ENCODE peak calls at places on chromosomes 4 and X, in four cellular contexts. One of them, this sample, is unnamed.

GRCh38 chr4:140684314-140684713 is 71.9 kb downstream of the TBC1D9 start:
- DNase-seq in GM12878: no peak
- DNase-seq in K562: no peak
- DNase-seq in HepG2: no peak
- DNase-seq in this sample: no peak

GRCh38 chrX:39645059-39645895 is 452.5 kb downstream of the BCOR start:
- DNase-seq in GM12878: no peak
- DNase-seq in K562: peak
- DNase-seq in HepG2: no peak
- DNase-seq in this sample: no peak

GRCh38 chr4:128287871-128288688 is 467 bp upstream of the PGRMC2 start:
- DNase-seq in GM12878: peak
- DNase-seq in K562: peak
- DNase-seq in HepG2: peak
- DNase-seq in this sample: peak

GRCh38 chr4:24564488-24564887 is 19.9 kb downstream of the DHX15 start:
- DNase-seq in GM12878: no peak
- DNase-seq in K562: no peak
- DNase-seq in HepG2: no peak
- DNase-seq in this sample: no peak

GRCh38 chrX:122046226-122046625 is 998.8 kb downstream of the GLUD2 start:
- DNase-seq in GM12878: no peak
- DNase-seq in K562: no peak
- DNase-seq in HepG2: no peak
- DNase-seq in this sample: no peak

GRCh38 chrX:45711231-45711630 is 510.6 kb upstream of the DIPK2B start:
- DNase-seq in GM12878: no peak
- DNase-seq in K562: no peak
- DNase-seq in HepG2: no peak
- DNase-seq in this sample: no peak

GRCh38 chr4:3111461-3111860 is 37.0 kb downstream of the HTT start:
- DNase-seq in GM12878: no peak
- DNase-seq in K562: no peak
- DNase-seq in HepG2: no peak
- DNase-seq in this sample: no peak

GRCh38 chrX:40388441-40388840 is 192.3 kb upstream of the ATP6AP2 start:
- DNase-seq in GM12878: no peak
- DNase-seq in K562: no peak
- DNase-seq in HepG2: no peak
- DNase-seq in this sample: no peak

GRCh38 chr4:136383126-136383525 is 1149.2 kb downstream of the PCDH18 start:
- DNase-seq in GM12878: no peak
- DNase-seq in K562: no peak
- DNase-seq in HepG2: no peak
- DNase-seq in this sample: no peak

GRCh38 chr4:4269856-4270255 is 20.1 kb downstream of the LYAR start:
- DNase-seq in GM12878: no peak
- DNase-seq in K562: no peak
- DNase-seq in HepG2: no peak
- DNase-seq in this sample: no peak

GRCh38 chrX:15947648-15948317 is 93.2 kb upstream of the AP1S2 start:
- DNase-seq in GM12878: no peak
- DNase-seq in K562: peak
- DNase-seq in HepG2: no peak
- DNase-seq in this sample: no peak

GRCh38 chrX:56248492-56248891 is 16.3 kb downstream of the KLF8 start:
- DNase-seq in GM12878: peak
- DNase-seq in K562: peak
- DNase-seq in HepG2: peak
- DNase-seq in this sample: peak

GRCh38 chrX:44937606-44938005 is 64.6 kb downstream of the KDM6A start:
- DNase-seq in GM12878: no peak
- DNase-seq in K562: no peak
- DNase-seq in HepG2: no peak
- DNase-seq in this sample: no peak

GRCh38 chr4:7630559-7631287 is 196.0 kb upstream of the PSAPL1 start:
- DNase-seq in GM12878: no peak
- DNase-seq in K562: no peak
- DNase-seq in HepG2: peak
- DNase-seq in this sample: peak

GRCh38 chrX:76253432-76253831 is 80.6 kb downstream of the PBDC1 start:
- DNase-seq in GM12878: peak
- DNase-seq in K562: peak
- DNase-seq in HepG2: peak
- DNase-seq in this sample: peak

GRCh38 chr4:116724249-116724648 is 361.1 kb downstream of the TRAM1L1 start:
- DNase-seq in GM12878: peak
- DNase-seq in K562: no peak
- DNase-seq in HepG2: no peak
- DNase-seq in this sample: no peak

GRCh38 chrX:71923516-71923915 is 12.9 kb downstream of the NHSL2 start:
- DNase-seq in GM12878: no peak
- DNase-seq in K562: no peak
- DNase-seq in HepG2: no peak
- DNase-seq in this sample: peak

GRCh38 chr4:153704522-153704921 is 20.4 kb downstream of the TLR2 start:
- DNase-seq in GM12878: no peak
- DNase-seq in K562: no peak
- DNase-seq in HepG2: no peak
- DNase-seq in this sample: no peak

GRCh38 chr4:168524006-168524405 is 27.2 kb downstream of the PALLD start:
- DNase-seq in GM12878: no peak
- DNase-seq in K562: no peak
- DNase-seq in HepG2: no peak
- DNase-seq in this sample: no peak

GRCh38 chrX:153411255-153411987 is at the start of gene ZFP92:
- DNase-seq in GM12878: no peak
- DNase-seq in K562: peak
- DNase-seq in HepG2: no peak
- DNase-seq in this sample: peak

GRCh38 chrX:129932137-129932791 is 26.3 kb downstream of the UTP14A start:
- DNase-seq in GM12878: peak
- DNase-seq in K562: peak
- DNase-seq in HepG2: peak
- DNase-seq in this sample: peak

GRCh38 chr4:137664416-137664815 is 132.1 kb upstream of the PCDH18 start:
- DNase-seq in GM12878: no peak
- DNase-seq in K562: no peak
- DNase-seq in HepG2: no peak
- DNase-seq in this sample: no peak

GRCh38 chr4:153346563-153346962 is 2.1 kb downstream of the MND1 start:
- DNase-seq in GM12878: no peak
- DNase-seq in K562: peak
- DNase-seq in HepG2: no peak
- DNase-seq in this sample: no peak

GRCh38 chr4:127843704-127844604 is 36.7 kb upstream of the PLK4 start:
- DNase-seq in GM12878: no peak
- DNase-seq in K562: peak
- DNase-seq in HepG2: no peak
- DNase-seq in this sample: no peak

GRCh38 chr4:169437299-169438047 is 166.7 kb upstream of the SH3RF1 start:
- DNase-seq in GM12878: peak
- DNase-seq in K562: no peak
- DNase-seq in HepG2: no peak
- DNase-seq in this sample: no peak

GRCh38 chrX:69616520-69617203 is 749 bp downstream of the EDA start:
- DNase-seq in GM12878: no peak
- DNase-seq in K562: no peak
- DNase-seq in HepG2: peak
- DNase-seq in this sample: peak

GRCh38 chr4:9825049-9825448 is 43.6 kb downstream of the DRD5 start:
- DNase-seq in GM12878: no peak
- DNase-seq in K562: no peak
- DNase-seq in HepG2: no peak
- DNase-seq in this sample: no peak

GRCh38 chrX:11663875-11664210 is 1.9 kb downstream of the ARHGAP6 start:
- DNase-seq in GM12878: no peak
- DNase-seq in K562: no peak
- DNase-seq in HepG2: no peak
- DNase-seq in this sample: no peak

GRCh38 chr4:65599335-65599734 is 71.0 kb downstream of the EPHA5 start:
- DNase-seq in GM12878: no peak
- DNase-seq in K562: no peak
- DNase-seq in HepG2: no peak
- DNase-seq in this sample: no peak

GRCh38 chr4:36351082-36351666 is 69.8 kb downstream of the DTHD1 start:
- DNase-seq in GM12878: peak
- DNase-seq in K562: peak
- DNase-seq in HepG2: peak
- DNase-seq in this sample: peak

GRCh38 chrX:50769389-50770063 is 44.5 kb downstream of the SHROOM4 start:
- DNase-seq in GM12878: no peak
- DNase-seq in K562: no peak
- DNase-seq in HepG2: no peak
- DNase-seq in this sample: no peak

GRCh38 chrX:47502591-47503222 is 19.7 kb upstream of the ZNF41 start:
- DNase-seq in GM12878: no peak
- DNase-seq in K562: no peak
- DNase-seq in HepG2: no peak
- DNase-seq in this sample: no peak

GRCh38 chr4:175705407-175705806 is 106.7 kb downstream of the GPM6A start:
- DNase-seq in GM12878: no peak
- DNase-seq in K562: no peak
- DNase-seq in HepG2: no peak
- DNase-seq in this sample: peak

GRCh38 chr4:152572417-152573086 is 36.7 kb upstream of the FBXW7 start:
- DNase-seq in GM12878: no peak
- DNase-seq in K562: no peak
- DNase-seq in HepG2: no peak
- DNase-seq in this sample: no peak

GRCh38 chr4:7067147-7067522 is 729 bp downstream of the GRPEL1 start:
- DNase-seq in GM12878: no peak
- DNase-seq in K562: no peak
- DNase-seq in HepG2: peak
- DNase-seq in this sample: no peak

GRCh38 chrX:1581132-1581531 is 10.3 kb upstream of the AKAP17A start:
- DNase-seq in GM12878: no peak
- DNase-seq in K562: peak
- DNase-seq in HepG2: peak
- DNase-seq in this sample: peak

GRCh38 chr4:184118516-184118915 is 99.2 kb downstream of the ENPP6 start:
- DNase-seq in GM12878: no peak
- DNase-seq in K562: no peak
- DNase-seq in HepG2: no peak
- DNase-seq in this sample: no peak

GRCh38 chr4:14196141-14196540 is 568.6 kb upstream of the BOD1L1 start:
- DNase-seq in GM12878: no peak
- DNase-seq in K562: no peak
- DNase-seq in HepG2: no peak
- DNase-seq in this sample: no peak
- TF ChIP-seq NFIC in GM12878: no peak
- TF ChIP-seq NFIC in K562: no peak
- TF ChIP-seq NFIC in HepG2: no peak
- TF ChIP-seq NFIC in this sample: no peak

GRCh38 chr4:165152527-165152926 is 39.9 kb upstream of the TMEM192 start:
- DNase-seq in GM12878: no peak
- DNase-seq in K562: no peak
- DNase-seq in HepG2: no peak
- DNase-seq in this sample: no peak
- TF ChIP-seq USF2 in GM12878: no peak
- TF ChIP-seq USF2 in K562: no peak
- TF ChIP-seq USF2 in HepG2: no peak
- TF ChIP-seq USF2 in this sample: no peak

DNA sequence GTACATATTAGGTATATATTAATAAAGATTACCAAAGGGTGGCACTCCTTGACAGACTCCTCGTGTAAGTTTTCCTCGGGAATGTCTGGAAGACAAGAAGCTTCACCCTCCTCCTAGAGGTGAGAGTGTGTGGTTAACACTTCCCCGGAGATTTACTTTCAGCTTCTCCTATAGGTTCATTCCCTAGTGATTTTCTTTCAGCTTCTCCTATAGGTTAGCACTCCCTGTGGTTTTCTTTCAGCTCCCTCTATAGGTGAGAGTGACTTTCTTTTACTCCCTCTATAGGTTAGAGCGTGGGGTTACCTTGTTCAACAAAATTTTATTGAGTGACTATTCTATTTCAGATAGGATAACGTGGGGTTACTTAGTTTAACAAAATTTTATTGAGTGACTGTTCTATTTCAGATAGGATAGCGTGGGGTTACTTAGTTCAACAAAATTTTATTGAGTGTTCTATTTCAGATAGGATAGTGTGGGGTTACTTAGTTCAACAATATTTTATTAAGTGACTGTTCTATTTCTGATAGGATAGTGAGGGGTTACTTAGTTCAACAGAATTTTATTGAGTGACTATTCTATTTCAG is 106.0 kb upstream of the PLAC1 start:
- DNase-seq in GM12878: no peak
- DNase-seq in K562: peak
- DNase-seq in HepG2: peak
- DNase-seq in this sample: peak
- TF ChIP-seq YY1 in GM12878: no peak
- TF ChIP-seq YY1 in K562: no peak
- TF ChIP-seq YY1 in HepG2: no peak
- TF ChIP-seq YY1 in this sample: no peak

GRCh38 chrX:13689519-13690211 is 737 bp downstream of the RAB9A start:
- DNase-seq in GM12878: no peak
- DNase-seq in K562: no peak
- DNase-seq in HepG2: no peak
- DNase-seq in this sample: no peak
- TF ChIP-seq NFIC in GM12878: no peak
- TF ChIP-seq NFIC in K562: no peak
- TF ChIP-seq NFIC in HepG2: no peak
- TF ChIP-seq NFIC in this sample: no peak

GRCh38 chr4:26161030-26161824 is 159.6 kb upstream of the RBPJ start:
- DNase-seq in GM12878: no peak
- DNase-seq in K562: no peak
- DNase-seq in HepG2: peak
- DNase-seq in this sample: peak
- TF ChIP-seq USF2 in GM12878: no peak
- TF ChIP-seq USF2 in K562: no peak
- TF ChIP-seq USF2 in HepG2: no peak
- TF ChIP-seq USF2 in this sample: no peak

GRCh38 chrX:119488749-119489148 is 20.5 kb downstream of the SLC25A5 start:
- DNase-seq in GM12878: no peak
- DNase-seq in K562: peak
- DNase-seq in HepG2: peak
- DNase-seq in this sample: peak
- TF ChIP-seq YY1 in GM12878: no peak
- TF ChIP-seq YY1 in K562: no peak
- TF ChIP-seq YY1 in HepG2: no peak
- TF ChIP-seq YY1 in this sample: no peak

DNA sequence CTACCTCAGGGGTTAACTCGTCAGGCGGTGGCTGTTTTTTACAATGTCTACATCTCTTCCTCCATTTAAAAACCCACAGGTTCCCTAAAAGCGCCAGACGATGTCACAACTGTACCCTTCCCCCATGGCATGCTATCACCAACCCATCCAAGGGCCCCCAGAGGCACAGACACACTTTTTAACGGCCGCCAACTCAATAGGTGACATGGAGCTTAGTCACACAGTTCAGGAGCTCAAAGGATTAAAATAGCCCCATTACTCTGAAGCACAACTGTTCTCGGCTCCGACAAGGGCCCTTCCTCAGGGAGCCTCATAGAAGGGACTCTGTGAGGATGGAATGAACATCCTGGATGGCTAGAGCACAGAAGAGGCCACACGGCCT is 12.4 kb downstream of the SH3KBP1 start:
- DNase-seq in GM12878: no peak
- DNase-seq in K562: no peak
- DNase-seq in HepG2: no peak
- DNase-seq in this sample: no peak
- TF ChIP-seq NFIC in GM12878: peak
- TF ChIP-seq NFIC in K562: no peak
- TF ChIP-seq NFIC in HepG2: no peak
- TF ChIP-seq NFIC in this sample: no peak